ENCODE peak calls at places on chromosomes 6 and 20, in five cellular contexts. R is HepG2, E is H1, S is K562, A is GM12878. D is an unnamed sample.

GRCh38 chr6:126539022-126539421 is 199.1 kb downstream of the CENPW start:
- DNase-seq in R (no peak), E (no peak), S (no peak), A (no peak), D (peak; percentile 67)

GRCh38 chr20:42219005-42219404 is 600.8 kb upstream of the CHD6 start:
- DNase-seq in R (no peak), E (no peak), S (no peak), A (no peak), D (no peak)

GRCh38 chr6:35260642-35261570 is 1.4 kb downstream of the ZNF76 start:
- DNase-seq in R (no peak), E (no peak), S (no peak), A (no peak), D (no peak)

GRCh38 chr6:109816452-109817374 is 125.6 kb downstream of the FIG4 start:
- DNase-seq in R (no peak), E (no peak), S (no peak), A (no peak), D (no peak)

GRCh38 chr20:14337400-14338171 is at the start of gene FLRT3:
- DNase-seq in R (peak; percentile 93), E (peak; percentile 58), S (no peak), A (peak; percentile 70), D (peak; percentile 83)

GRCh38 chr6:169172435-169172834 is 81.2 kb downstream of the THBS2 start:
- DNase-seq in R (no peak), E (no peak), S (no peak), A (no peak), D (peak; percentile 35)

GRCh38 chr6:152984387-152984872 is 1.6 kb upstream of the FBXO5 start:
- DNase-seq in R (no peak), E (no peak), S (no peak), A (peak; percentile 51), D (no peak)

GRCh38 chr6:137975058-137975940 is 108.2 kb downstream of the TNFAIP3 start:
- DNase-seq in R (peak; percentile 23), E (no peak), S (no peak), A (peak; percentile 53), D (peak; percentile 7)

GRCh38 chr20:59603727-59604608 is at the start of gene PHACTR3:
- DNase-seq in R (no peak), E (peak; percentile 63), S (no peak), A (no peak), D (no peak)

GRCh38 chr6:63805808-63806572 is 170.4 kb downstream of the PHF3 start:
- DNase-seq in R (peak; percentile 84), E (no peak), S (no peak), A (no peak), D (no peak)

GRCh38 chr6:87522686-87523085 is 49.9 kb downstream of the SLC35A1 start:
- DNase-seq in R (no peak), E (no peak), S (no peak), A (no peak), D (no peak)
- TF ChIP-seq SRF in R (no peak), E (no peak), S (no peak), A (no peak), D (no peak)

GRCh38 chr20:18647777-18648176 is 59.9 kb downstream of the DTD1 start:
- DNase-seq in R (no peak), E (no peak), S (no peak), A (no peak), D (no peak)
- TF ChIP-seq SRF in R (no peak), E (no peak), S (no peak), A (no peak), D (no peak)

DNA sequence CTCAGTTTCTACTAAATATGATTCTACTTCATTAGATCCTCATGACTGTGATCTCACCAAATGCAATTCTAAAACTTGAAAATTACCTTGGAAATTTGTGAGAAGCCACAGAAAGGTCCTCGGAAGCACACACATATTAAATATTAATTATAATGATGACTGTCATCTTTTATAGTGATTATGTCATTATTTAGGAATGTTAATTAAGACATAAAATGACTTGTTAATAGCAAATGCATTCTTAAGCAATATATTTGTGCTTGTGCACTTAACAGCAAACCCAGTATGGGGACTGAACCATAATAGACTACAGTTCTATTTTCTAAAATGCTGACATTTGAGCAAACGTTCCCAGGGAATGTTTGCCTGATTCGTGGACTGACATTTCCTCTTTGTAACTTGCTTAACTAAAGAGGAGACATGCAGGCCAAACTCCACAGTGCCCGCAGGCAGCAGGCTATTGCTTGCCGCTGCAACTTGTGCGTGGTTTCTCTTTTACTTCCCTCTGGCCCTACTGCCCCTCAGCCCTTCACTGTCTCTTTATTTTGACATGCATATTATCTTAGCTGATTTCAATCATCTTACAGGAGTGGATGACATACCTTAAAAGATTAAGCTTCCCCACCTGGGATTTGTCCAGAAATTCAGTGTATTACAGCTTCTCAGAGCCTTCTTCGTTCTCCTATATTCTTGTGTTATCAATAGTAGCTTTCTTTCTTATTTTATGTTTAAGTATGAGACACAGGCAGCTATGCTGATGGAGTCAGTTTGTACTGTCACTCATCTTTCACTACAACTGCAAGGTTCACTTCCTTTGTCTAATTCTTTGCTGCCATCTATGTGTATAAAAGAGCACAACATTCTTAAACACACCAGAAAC is 141.5 kb downstream of the GMDS start:
- DNase-seq in R (peak; percentile 43), E (no peak), S (no peak), A (peak; percentile 11), D (peak; percentile 19)
- TF ChIP-seq SRF in R (no peak), E (no peak), S (no peak), A (no peak), D (no peak)

DNA sequence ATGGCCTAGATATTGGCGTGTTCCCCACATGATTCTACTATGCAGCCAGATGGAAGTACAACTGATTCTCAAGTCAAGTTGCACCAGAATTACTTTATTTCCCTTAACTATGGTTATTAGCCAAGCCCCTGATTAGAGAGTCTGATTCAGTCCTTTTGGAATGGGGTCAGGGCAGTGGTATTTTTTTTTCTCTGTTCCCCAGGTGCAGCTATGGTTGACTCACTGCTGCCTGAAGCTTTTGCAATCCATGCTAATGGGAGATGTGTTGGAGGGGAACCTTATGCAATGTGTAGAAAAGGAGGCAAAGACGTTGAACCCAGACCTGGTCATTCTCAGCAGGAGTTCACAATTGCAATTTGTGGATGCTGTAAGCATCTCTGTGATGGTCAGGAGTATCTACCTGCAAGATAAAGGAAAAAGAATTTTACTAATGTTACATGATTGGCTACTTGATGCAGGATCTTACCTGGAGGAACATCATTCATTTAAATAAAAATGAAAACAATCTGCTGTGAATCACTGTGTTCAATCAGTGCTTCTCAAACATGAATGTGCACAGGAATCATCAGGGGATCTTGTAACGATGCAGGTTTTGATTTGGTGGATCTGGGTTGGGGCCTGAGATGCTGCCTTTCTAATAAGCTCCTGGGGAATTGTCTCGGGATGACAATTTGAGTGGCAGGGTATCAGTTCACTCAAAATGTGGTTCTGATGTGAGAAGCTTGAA is 49.4 kb downstream of the PFDN4 start:
- DNase-seq in R (no peak), E (no peak), S (no peak), A (no peak), D (peak; percentile 18)
- TF ChIP-seq SRF in R (no peak), E (no peak), S (no peak), A (no peak), D (no peak)

DNA sequence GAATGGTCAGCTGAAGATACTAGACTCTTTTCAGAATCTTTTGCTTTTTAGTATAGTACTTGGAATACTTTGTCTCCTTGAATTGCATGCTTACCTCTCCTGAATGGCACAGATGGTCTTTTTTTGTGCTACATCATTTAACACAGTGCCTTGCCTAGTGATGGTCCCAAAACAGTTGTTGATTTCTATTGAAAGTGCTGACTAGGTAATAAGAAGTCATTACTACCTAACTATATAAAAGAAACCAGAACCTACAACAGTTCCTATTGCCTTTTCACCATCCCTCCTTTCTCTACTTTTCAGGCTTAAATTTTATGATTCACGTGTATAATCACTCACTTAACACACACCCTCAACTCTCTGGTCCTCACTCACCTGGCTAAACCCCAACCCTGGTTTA is 64.6 kb upstream of the PRND start:
- DNase-seq in R (no peak), E (no peak), S (no peak), A (no peak), D (no peak)
- TF ChIP-seq SRF in R (no peak), E (no peak), S (no peak), A (no peak), D (no peak)

GRCh38 chr6:144953552-144954240 is 668.6 kb downstream of the UTRN start:
- DNase-seq in R (no peak), E (no peak), S (no peak), A (no peak), D (peak; percentile 45)
- TF ChIP-seq SRF in R (no peak), E (no peak), S (no peak), A (no peak), D (no peak)

GRCh38 chr20:2871111-2871465 is 2.2 kb upstream of the PTPRA start:
- DNase-seq in R (no peak), E (no peak), S (no peak), A (no peak), D (no peak)
- TF ChIP-seq SRF in R (no peak), E (no peak), S (no peak), A (no peak), D (no peak)

GRCh38 chr20:33233129-33233774 is 2.5 kb upstream of the BPIFA1 start:
- DNase-seq in R (peak; percentile 21), E (peak; percentile 54), S (no peak), A (no peak), D (no peak)
- TF ChIP-seq SRF in R (no peak), E (no peak), S (no peak), A (no peak), D (no peak)

GRCh38 chr6:11214438-11214837 is 18.0 kb downstream of the NEDD9 start:
- DNase-seq in R (no peak), E (no peak), S (no peak), A (no peak), D (no peak)
- TF ChIP-seq SRF in R (no peak), E (no peak), S (no peak), A (no peak), D (no peak)

GRCh38 chr6:160000280-160000704 is 31.4 kb downstream of the IGF2R start:
- DNase-seq in R (no peak), E (no peak), S (no peak), A (no peak), D (no peak)
- TF ChIP-seq SRF in R (no peak), E (no peak), S (peak; percentile 19), A (no peak), D (no peak)

D was measured in HCT116.